ENCODE peak calls at places on chromosomes 6 and 20, in six cellular contexts. E is glomerular endothelial cell; U is cardiac muscle cell; Z is germinal center; C is activated CD4-positive, alpha-beta T cell treated with anti-CD3 and anti-CD28 coated beads, Interleukin-2, amount 10 ng/mL, durations not matched to agents 7 days and 5 days; T is iPS-NIHi11. N is an unnamed sample.

GRCh38 chr20:36526521-36527011 is 14.8 kb upstream of the MYL9 start:
- DNase-seq in E (no peak), U (no peak), Z (no peak), C (no peak), T (no peak), N (no peak)

GRCh38 chr6:161890133-161890833 is 616.4 kb upstream of the AGPAT4 start:
- DNase-seq in E (no peak), U (peak; percentile 2), Z (no peak), C (no peak), T (no peak), N (no peak)

GRCh38 chr6:90027004-90027403 is 132.7 kb downstream of the GJA10 start:
- DNase-seq in E (no peak), U (no peak), Z (no peak), C (no peak), T (no peak), N (no peak)

GRCh38 chr6:86937219-86938079 is at the start of gene HTR1E:
- DNase-seq in E (no peak), U (peak; percentile 39), Z (peak; percentile 29), C (peak; percentile 6), T (peak; percentile 79), N (peak; percentile 23)

GRCh38 chr6:168157272-168158007 is 78.4 kb upstream of the FRMD1 start:
- DNase-seq in E (no peak), U (peak; percentile 59), Z (no peak), C (no peak), T (peak; percentile 45), N (no peak)

GRCh38 chr6:159761135-159761872 is 541 bp upstream of the ACAT2 start:
- DNase-seq in E (no peak), U (peak; percentile 31), Z (peak; percentile 13), C (peak; percentile 30), T (peak; percentile 8), N (no peak)

GRCh38 chr20:42219005-42219404 is 600.8 kb upstream of the CHD6 start:
- DNase-seq in E (no peak), U (no peak), Z (no peak), C (no peak), T (no peak), N (no peak)

GRCh38 chr6:108127826-108128225 is 38.0 kb upstream of the NR2E1 start:
- DNase-seq in E (peak; percentile 84), U (no peak), Z (no peak), C (no peak), T (no peak), N (no peak)

GRCh38 chr20:46220808-46221207 is 87.5 kb downstream of the CDH22 start:
- DNase-seq in E (no peak), U (no peak), Z (no peak), C (no peak), T (peak; percentile 69), N (no peak)

GRCh38 chr6:109311481-109311880 is 70.8 kb downstream of the CD164 start:
- DNase-seq in E (no peak), U (no peak), Z (no peak), C (no peak), T (no peak), N (no peak)

GRCh38 chr20:64194269-64194668 is 30.0 kb downstream of the MYT1 start:
- DNase-seq in E (no peak), U (no peak), Z (no peak), C (no peak), T (no peak), N (no peak)

GRCh38 chr20:34952676-34953075 is 2.9 kb downstream of the GSS start:
- DNase-seq in E (no peak), U (peak; percentile 20), Z (no peak), C (no peak), T (no peak), N (no peak)

GRCh38 chr6:47247227-47247797 is 62.4 kb downstream of the TNFRSF21 start:
- DNase-seq in E (no peak), U (peak; percentile 49), Z (peak; percentile 29), C (no peak), T (peak; percentile 16), N (peak; percentile 11)

GRCh38 chr6:8321671-8322404 is 113.5 kb downstream of the SLC35B3 start:
- DNase-seq in E (no peak), U (no peak), Z (no peak), C (no peak), T (no peak), N (no peak)

GRCh38 chr6:27139753-27140522 is 107.6 kb upstream of the PRSS16 start:
- DNase-seq in E (no peak), U (peak; percentile 30), Z (no peak), C (peak; percentile 36), T (no peak), N (peak; percentile 32)

GRCh38 chr6:72844614-72845013 is 222.8 kb downstream of the KCNQ5 start:
- DNase-seq in E (no peak), U (no peak), Z (no peak), C (no peak), T (no peak), N (no peak)

GRCh38 chr6:73421534-73421933 is 26.9 kb downstream of the DDX43 start:
- DNase-seq in E (no peak), U (no peak), Z (no peak), C (no peak), T (no peak), N (no peak)

GRCh38 chr6:135583256-135583758 is 85.8 kb upstream of the AHI1 start:
- DNase-seq in E (no peak), U (peak; percentile 34), Z (no peak), C (no peak), T (no peak), N (no peak)

GRCh38 chr6:12150812-12151432 is 138.8 kb downstream of the HIVEP1 start:
- DNase-seq in E (no peak), U (no peak), Z (no peak), C (peak; percentile 47), T (peak; percentile 67), N (no peak)

GRCh38 chr6:19329078-19329477 is 508.1 kb upstream of the ID4 start:
- DNase-seq in E (no peak), U (no peak), Z (no peak), C (no peak), T (no peak), N (no peak)

GRCh38 chr20:40728470-40728869 is 39.4 kb upstream of the MAFB start:
- DNase-seq in E (no peak), U (peak; percentile 4), Z (no peak), C (no peak), T (no peak), N (no peak)

GRCh38 chr20:2237059-2237458 is 58.7 kb upstream of the TGM3 start:
- DNase-seq in E (no peak), U (peak; percentile 94), Z (no peak), C (no peak), T (peak; percentile 19), N (no peak)

GRCh38 chr6:10719386-10720228 is 3.3 kb upstream of the TMEM14C start:
- DNase-seq in E (no peak), U (peak; percentile 25), Z (no peak), C (peak; percentile 75), T (no peak), N (peak; percentile 49)

GRCh38 chr6:151216812-151217211 is 23.0 kb upstream of the AKAP12 start:
- DNase-seq in E (no peak), U (no peak), Z (no peak), C (no peak), T (no peak), N (no peak)

GRCh38 chr6:2111162-2111677 is 134.2 kb downstream of the GMDS start:
- DNase-seq in E (peak; percentile 90), U (peak; percentile 82), Z (no peak), C (no peak), T (no peak), N (no peak)

GRCh38 chr6:37106554-37106953 is 63.4 kb upstream of the PIM1 start:
- DNase-seq in E (no peak), U (no peak), Z (no peak), C (no peak), T (no peak), N (no peak)

GRCh38 chr20:346033-346639 is 775 bp upstream of the NRSN2 start:
- DNase-seq in E (no peak), U (no peak), Z (no peak), C (no peak), T (no peak), N (no peak)

GRCh38 chr20:3652217-3652616 is 11.0 kb downstream of the GFRA4 start:
- DNase-seq in E (no peak), U (no peak), Z (no peak), C (no peak), T (no peak), N (no peak)

GRCh38 chr6:78942451-78942850 is 75.1 kb downstream of the IRAK1BP1 start:
- DNase-seq in E (no peak), U (peak; percentile 29), Z (no peak), C (no peak), T (no peak), N (no peak)

GRCh38 chr6:32692019-32692418 is 25.6 kb upstream of the HLA-DQB1 start:
- DNase-seq in E (no peak), U (peak; percentile 3), Z (peak; percentile 64), C (peak; percentile 82), T (peak; percentile 11), N (peak; percentile 76)

GRCh38 chr6:45757443-45758121 is 258.1 kb downstream of the CLIC5 start:
- DNase-seq in E (no peak), U (no peak), Z (no peak), C (no peak), T (no peak), N (no peak)

N was measured in B cell.